ENCODE peak calls at places on chromosomes 5 and 9, in seven cellular contexts. T is fibroblast of lung, R is mammary epithelial cell, U is hepatocyte, L is GM23338, I is GM23248, C is MM.1S. F is an unnamed sample.

GRCh38 chr9:3475300-3476020 is 50.3 kb downstream of the RFX3 start:
- DNase-seq in L (no peak), I (no peak), U (no peak), R (no peak), C (no peak), T (no peak), F (no peak)

GRCh38 chr5:151155777-151156731 is 1.5 kb downstream of the ANXA6 start:
- DNase-seq in T (peak; percentile 67), I (peak; percentile 75), R (no peak), U (peak; percentile 42), C (peak; percentile 54), L (no peak), F (peak; percentile 24)

GRCh38 chr9:17367035-17367434 is 211.8 kb upstream of the SH3GL2 start:
- DNase-seq in T (no peak), C (no peak), R (no peak), I (no peak), L (no peak), U (no peak), F (no peak)

GRCh38 chr5:113433071-113433470 is 1.7 kb downstream of the TSSK1B start:
- DNase-seq in I (no peak), L (no peak), T (no peak), C (no peak), U (no peak), R (no peak), F (no peak)

GRCh38 chr5:75510836-75511434 is 494 bp downstream of the CERT1 start:
- DNase-seq in U (peak; percentile 86), R (no peak), C (peak; percentile 16), T (no peak), I (peak; percentile 66), L (peak; percentile 75), F (peak; percentile 76)

GRCh38 chr9:69421908-69422801 is 97.1 kb downstream of the ENTREP1 start:
- DNase-seq in R (peak; percentile 47), U (peak; percentile 81), T (peak; percentile 68), L (peak; percentile 90), I (peak; percentile 77), C (peak; percentile 76), F (peak; percentile 86)

GRCh38 chr9:15220658-15221310 is 86.2 kb downstream of the TTC39B start:
- DNase-seq in T (peak; percentile 55), C (no peak), U (no peak), I (peak; percentile 95), R (no peak), L (no peak), F (no peak)

GRCh38 chr5:181098642-181099452 is 32.1 kb downstream of the OR2V1 start:
- DNase-seq in L (no peak), R (peak; percentile 7), T (no peak), C (no peak), I (peak; percentile 11), U (no peak), F (no peak)

GRCh38 chr9:113764572-113764971 is 111.5 kb upstream of the ZNF618 start:
- DNase-seq in R (no peak), T (no peak), U (no peak), I (no peak), C (no peak), L (no peak), F (no peak)

GRCh38 chr5:947626-948471 is 55.2 kb downstream of the TRIP13 start:
- DNase-seq in R (no peak), T (no peak), C (no peak), U (no peak), I (peak; percentile 15), L (no peak), F (no peak)
- H2AFZ ChIP-seq in R (no peak overlapping the region), T (no peak overlapping the region), C (no peak overlapping the region), U (no peak overlapping the region), I (no peak overlapping the region), L (no peak overlapping the region), F (no peak overlapping the region)

GRCh38 chr5:14035859-14036440 is 91.5 kb upstream of the DNAH5 start:
- DNase-seq in T (peak; percentile 95), L (peak; percentile 94), U (peak; percentile 86), C (peak; percentile 14), R (peak; percentile 99), I (peak; percentile 99), F (peak; percentile 60)

GRCh38 chr5:14038341-14038959 is 94.0 kb upstream of the DNAH5 start:
- DNase-seq in T (peak; percentile 67), C (no peak), I (peak; percentile 93), R (peak; percentile 61), L (no peak), U (peak; percentile 47), F (no peak)

GRCh38 chr5:14036947-14037346 is 92.5 kb upstream of the DNAH5 start:
- DNase-seq in T (no peak), R (peak; percentile 36), I (peak; percentile 53), L (peak; percentile 44), U (no peak), C (no peak), F (no peak)

GRCh38 chr5:14034991-14035390 is 90.5 kb upstream of the DNAH5 start:
- DNase-seq in I (peak; percentile 10), L (no peak), T (no peak), R (no peak), C (no peak), U (no peak), F (no peak)

DNA sequence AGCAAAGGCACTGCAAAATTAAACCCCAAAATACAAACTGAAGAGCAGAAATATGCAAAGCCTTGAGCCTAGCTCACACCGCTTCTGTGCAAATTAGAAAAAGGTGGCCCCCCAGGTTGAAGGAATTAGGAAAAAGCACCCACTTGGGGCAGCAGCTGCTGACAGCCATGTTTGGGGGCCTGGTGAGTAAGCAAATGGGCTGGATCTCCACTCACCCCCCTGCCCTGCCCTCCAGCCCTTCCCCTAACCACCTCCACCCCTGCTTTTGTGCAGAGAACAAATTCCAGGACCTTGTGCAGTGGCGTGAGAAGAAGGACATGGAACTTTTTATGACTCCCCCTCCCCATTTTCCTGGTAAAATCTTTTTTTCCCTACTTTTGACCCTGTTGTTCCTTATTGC is 92.0 kb upstream of the DNAH5 start:
- DNase-seq in R (peak; percentile 45), I (peak; percentile 59), L (peak; percentile 47), T (peak; percentile 28), C (no peak), U (peak; percentile 26), F (peak; percentile 24)
- H3K4me3 ChIP-seq in R (no peak overlapping the region), I (peak overlapping the region; percentile 45), L (peak overlapping the region; percentile 37), T (peak overlapping the region; percentile 15), C (no peak overlapping the region), U (no peak overlapping the region), F (peak overlapping the region; percentile 4)

GRCh38 chr5:139296198-139296597 is 2.7 kb downstream of the MATR3 start:
- DNase-seq in C (no peak), U (no peak), T (no peak), L (no peak), R (no peak), I (no peak), F (no peak)
- TF ChIP-seq EZH2 in C (no peak), U (no peak), T (no peak), L (no peak), R (no peak), I (no peak), F (no peak)

DNA sequence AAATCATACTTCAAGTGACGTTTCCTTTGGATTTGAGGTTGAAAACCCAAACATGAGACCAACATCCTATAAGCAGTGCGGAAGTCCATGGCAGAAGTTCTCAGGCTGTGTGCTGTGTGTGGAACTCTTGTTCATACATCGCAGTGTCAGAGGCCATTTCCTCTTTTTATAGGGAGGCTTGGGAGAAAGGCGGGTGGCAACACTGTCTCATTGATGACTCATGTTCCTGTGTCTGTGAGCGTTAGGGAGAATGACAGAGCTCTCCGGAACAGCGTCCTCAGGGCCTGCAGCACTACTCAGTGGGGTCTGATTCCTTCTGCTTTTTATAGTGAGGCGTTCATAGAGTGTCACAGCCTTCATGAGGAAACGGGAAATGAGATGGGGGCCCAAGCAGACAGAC is 98.8 kb upstream of the BASP1 start:
- DNase-seq in C (no peak), R (peak; percentile 90), I (peak; percentile 97), U (peak; percentile 69), T (peak; percentile 89), L (no peak), F (no peak)
- H2AFZ ChIP-seq in C (no peak overlapping the region), R (peak overlapping the region; percentile 69), I (peak overlapping the region; percentile 70), U (peak overlapping the region; percentile 20), T (peak overlapping the region; percentile 67), L (peak overlapping the region; percentile 66), F (no peak overlapping the region)